ENCODE peak calls at places on chromosomes 2 and 18, in ten cellular contexts. One of them, this sample, is unnamed.

GRCh38 chr2:58428286-58428552 is 187.1 kb upstream of the FANCL start:
- DNase-seq in activated T-helper 1 cell treated with anti-CD3 and anti-CD28 coated beads, Interleukin-2, amount 50 U/mL, for 16 hours: no peak
- DNase-seq in H4: no peak
- DNase-seq in uterus: no peak
- DNase-seq in left ventricle myocardium inferior: no peak
- DNase-seq in GOT3: no peak
- DNase-seq in NCI-H345: peak; percentile 65
- DNase-seq in ELR: peak; percentile 41
- DNase-seq in HFF-Myc: no peak
- DNase-seq in fibroblast of villous mesenchyme: no peak
- DNase-seq in this sample: no peak

GRCh38 chr2:222410534-222410933 is 13.8 kb upstream of the SGPP2 start:
- DNase-seq in activated T-helper 1 cell treated with anti-CD3 and anti-CD28 coated beads, Interleukin-2, amount 50 U/mL, for 16 hours: no peak
- DNase-seq in H4: no peak
- DNase-seq in uterus: no peak
- DNase-seq in left ventricle myocardium inferior: no peak
- DNase-seq in GOT3: no peak
- DNase-seq in NCI-H345: peak; percentile 23
- DNase-seq in ELR: peak; percentile 9
- DNase-seq in HFF-Myc: no peak
- DNase-seq in fibroblast of villous mesenchyme: no peak
- DNase-seq in this sample: no peak

GRCh38 chr2:140349695-140350094 is 1569.5 kb upstream of the NXPH2 start:
- DNase-seq in activated T-helper 1 cell treated with anti-CD3 and anti-CD28 coated beads, Interleukin-2, amount 50 U/mL, for 16 hours: no peak
- DNase-seq in H4: no peak
- DNase-seq in uterus: no peak
- DNase-seq in left ventricle myocardium inferior: no peak
- DNase-seq in GOT3: no peak
- DNase-seq in NCI-H345: no peak
- DNase-seq in ELR: peak; percentile 9
- DNase-seq in HFF-Myc: no peak
- DNase-seq in fibroblast of villous mesenchyme: no peak
- DNase-seq in this sample: no peak

GRCh38 chr2:104841694-104842093 is 12.2 kb upstream of the POU3F3 start:
- DNase-seq in activated T-helper 1 cell treated with anti-CD3 and anti-CD28 coated beads, Interleukin-2, amount 50 U/mL, for 16 hours: no peak
- DNase-seq in H4: no peak
- DNase-seq in uterus: no peak
- DNase-seq in left ventricle myocardium inferior: no peak
- DNase-seq in GOT3: no peak
- DNase-seq in NCI-H345: no peak
- DNase-seq in ELR: no peak
- DNase-seq in HFF-Myc: no peak
- DNase-seq in fibroblast of villous mesenchyme: no peak
- DNase-seq in this sample: no peak

GRCh38 chr18:79382681-79383387 is 12.9 kb upstream of the NFATC1 start:
- DNase-seq in activated T-helper 1 cell treated with anti-CD3 and anti-CD28 coated beads, Interleukin-2, amount 50 U/mL, for 16 hours: no peak
- DNase-seq in H4: no peak
- DNase-seq in uterus: no peak
- DNase-seq in left ventricle myocardium inferior: no peak
- DNase-seq in GOT3: no peak
- DNase-seq in NCI-H345: no peak
- DNase-seq in ELR: no peak
- DNase-seq in HFF-Myc: no peak
- DNase-seq in fibroblast of villous mesenchyme: no peak
- DNase-seq in this sample: no peak

GRCh38 chr2:225056330-225057073 is 14.2 kb upstream of the DOCK10 start:
- DNase-seq in activated T-helper 1 cell treated with anti-CD3 and anti-CD28 coated beads, Interleukin-2, amount 50 U/mL, for 16 hours: no peak
- DNase-seq in H4: peak; percentile 36
- DNase-seq in uterus: no peak
- DNase-seq in left ventricle myocardium inferior: no peak
- DNase-seq in GOT3: no peak
- DNase-seq in NCI-H345: no peak
- DNase-seq in ELR: peak; percentile 71
- DNase-seq in HFF-Myc: no peak
- DNase-seq in fibroblast of villous mesenchyme: peak; percentile 54
- DNase-seq in this sample: no peak

GRCh38 chr2:147945660-147946059 is 74.9 kb downstream of the ORC4 start:
- DNase-seq in activated T-helper 1 cell treated with anti-CD3 and anti-CD28 coated beads, Interleukin-2, amount 50 U/mL, for 16 hours: no peak
- DNase-seq in H4: no peak
- DNase-seq in uterus: no peak
- DNase-seq in left ventricle myocardium inferior: no peak
- DNase-seq in GOT3: no peak
- DNase-seq in NCI-H345: no peak
- DNase-seq in ELR: peak; percentile 18
- DNase-seq in HFF-Myc: no peak
- DNase-seq in fibroblast of villous mesenchyme: peak; percentile 6
- DNase-seq in this sample: no peak

GRCh38 chr2:217326238-217327022 is 466.6 kb upstream of the TNP1 start:
- DNase-seq in activated T-helper 1 cell treated with anti-CD3 and anti-CD28 coated beads, Interleukin-2, amount 50 U/mL, for 16 hours: no peak
- DNase-seq in H4: no peak
- DNase-seq in uterus: no peak
- DNase-seq in left ventricle myocardium inferior: no peak
- DNase-seq in GOT3: no peak
- DNase-seq in NCI-H345: no peak
- DNase-seq in ELR: no peak
- DNase-seq in HFF-Myc: no peak
- DNase-seq in fibroblast of villous mesenchyme: no peak
- DNase-seq in this sample: no peak

GRCh38 chr2:210007895-210008294 is 5.5 kb downstream of the RPE start:
- DNase-seq in activated T-helper 1 cell treated with anti-CD3 and anti-CD28 coated beads, Interleukin-2, amount 50 U/mL, for 16 hours: no peak
- DNase-seq in H4: no peak
- DNase-seq in uterus: no peak
- DNase-seq in left ventricle myocardium inferior: no peak
- DNase-seq in GOT3: no peak
- DNase-seq in NCI-H345: peak; percentile 22
- DNase-seq in ELR: no peak
- DNase-seq in HFF-Myc: no peak
- DNase-seq in fibroblast of villous mesenchyme: peak; percentile 3
- DNase-seq in this sample: no peak

GRCh38 chr2:222615320-222615719 is 40.6 kb downstream of the FARSB start:
- DNase-seq in activated T-helper 1 cell treated with anti-CD3 and anti-CD28 coated beads, Interleukin-2, amount 50 U/mL, for 16 hours: no peak
- DNase-seq in H4: no peak
- DNase-seq in uterus: no peak
- DNase-seq in left ventricle myocardium inferior: no peak
- DNase-seq in GOT3: no peak
- DNase-seq in NCI-H345: no peak
- DNase-seq in ELR: no peak
- DNase-seq in HFF-Myc: no peak
- DNase-seq in fibroblast of villous mesenchyme: no peak
- DNase-seq in this sample: no peak

GRCh38 chr2:42868096-42868495 is 75.7 kb upstream of the HAAO start:
- DNase-seq in activated T-helper 1 cell treated with anti-CD3 and anti-CD28 coated beads, Interleukin-2, amount 50 U/mL, for 16 hours: no peak
- DNase-seq in H4: no peak
- DNase-seq in uterus: no peak
- DNase-seq in left ventricle myocardium inferior: no peak
- DNase-seq in GOT3: no peak
- DNase-seq in NCI-H345: no peak
- DNase-seq in ELR: no peak
- DNase-seq in HFF-Myc: no peak
- DNase-seq in fibroblast of villous mesenchyme: no peak
- DNase-seq in this sample: no peak